ENCODE peak calls at places on chromosomes 11 and 22, in four cellular contexts. One of them, this sample, is unnamed.

GRCh38 chr11:75850787-75851186 is 35.8 kb downstream of the UVRAG start:
- DNase-seq in GM12878: no peak
- DNase-seq in GM12891: no peak
- DNase-seq in K562: no peak
- DNase-seq in this sample: no peak

GRCh38 chr11:4643084-4643483 is 698 bp upstream of the OR51E1 start:
- DNase-seq in GM12891: no peak
- DNase-seq in K562: no peak
- DNase-seq in GM12878: no peak
- DNase-seq in this sample: no peak

GRCh38 chr11:82937554-82937953 is 36.0 kb downstream of the DDIAS start:
- DNase-seq in GM12891: no peak
- DNase-seq in K562: no peak
- DNase-seq in GM12878: no peak
- DNase-seq in this sample: no peak

GRCh38 chr11:114162719-114163123 is 103.2 kb downstream of the ZBTB16 start:
- DNase-seq in GM12878: no peak
- DNase-seq in GM12891: no peak
- DNase-seq in K562: no peak
- DNase-seq in this sample: no peak

GRCh38 chr11:76288166-76288978 is 82.1 kb upstream of the WNT11 start:
- DNase-seq in GM12878: no peak
- DNase-seq in GM12891: no peak
- DNase-seq in K562: no peak
- DNase-seq in this sample: no peak

GRCh38 chr11:125091247-125091876 is 20.1 kb downstream of the TMEM218 start:
- DNase-seq in GM12878: no peak
- DNase-seq in K562: peak
- DNase-seq in GM12891: no peak
- DNase-seq in this sample: no peak

GRCh38 chr11:120304526-120304925 is 20.6 kb upstream of the TLCD5 start:
- DNase-seq in GM12878: no peak
- DNase-seq in GM12891: no peak
- DNase-seq in K562: no peak
- DNase-seq in this sample: no peak

GRCh38 chr22:25351631-25352293 is 132.3 kb downstream of the CRYBB2 start:
- DNase-seq in GM12891: no peak
- DNase-seq in K562: no peak
- DNase-seq in GM12878: no peak
- DNase-seq in this sample: no peak

GRCh38 chr11:117879516-117880480 is 3.3 kb upstream of the FXYD6 start:
- DNase-seq in GM12891: no peak
- DNase-seq in GM12878: no peak
- DNase-seq in K562: no peak
- DNase-seq in this sample: no peak

GRCh38 chr22:42169055-42169469 is 38.5 kb upstream of the CYP2D6 start:
- DNase-seq in K562: peak
- DNase-seq in GM12891: peak
- DNase-seq in GM12878: peak
- DNase-seq in this sample: peak

GRCh38 chr11:34397120-34397519 is 39.3 kb upstream of the ABTB2 start:
- DNase-seq in K562: peak
- DNase-seq in GM12878: no peak
- DNase-seq in GM12891: no peak
- DNase-seq in this sample: no peak

GRCh38 chr22:45430871-45431270 is 17.4 kb downstream of the RIBC2 start:
- DNase-seq in K562: no peak
- DNase-seq in GM12891: no peak
- DNase-seq in GM12878: no peak
- DNase-seq in this sample: no peak

DNA sequence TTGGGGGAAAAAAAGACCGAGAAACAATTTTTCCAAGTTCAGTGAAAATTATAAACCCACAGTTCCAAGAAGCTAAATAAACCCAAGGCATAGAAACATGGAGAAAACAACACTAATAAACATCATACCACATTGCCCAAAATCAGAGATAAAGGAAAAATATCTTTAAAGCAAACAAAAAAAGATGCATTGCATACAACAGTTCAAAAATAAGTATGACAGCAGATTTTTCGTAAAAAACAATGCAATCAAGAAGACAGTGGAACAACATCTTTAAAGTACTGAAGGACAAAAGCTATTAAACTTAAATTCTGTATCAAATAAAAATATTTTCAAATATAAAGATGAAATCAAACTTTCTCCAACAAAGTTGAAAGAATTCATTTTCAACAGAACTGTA is 921.3 kb downstream of the METTL15 start:
- DNase-seq in GM12891: no peak
- DNase-seq in K562: no peak
- DNase-seq in GM12878: no peak
- DNase-seq in this sample: no peak
- TF ChIP-seq SPI1 in GM12891: no peak
- TF ChIP-seq SPI1 in K562: no peak
- TF ChIP-seq SPI1 in GM12878: no peak
- TF ChIP-seq SPI1 in this sample: no peak

GRCh38 chr11:103358251-103358650 is 249.0 kb downstream of the DYNC2H1 start:
- DNase-seq in GM12891: no peak
- DNase-seq in K562: no peak
- DNase-seq in GM12878: no peak
- DNase-seq in this sample: no peak
- TF ChIP-seq SPI1 in GM12891: no peak
- TF ChIP-seq SPI1 in K562: no peak
- TF ChIP-seq SPI1 in GM12878: no peak
- TF ChIP-seq SPI1 in this sample: no peak

DNA sequence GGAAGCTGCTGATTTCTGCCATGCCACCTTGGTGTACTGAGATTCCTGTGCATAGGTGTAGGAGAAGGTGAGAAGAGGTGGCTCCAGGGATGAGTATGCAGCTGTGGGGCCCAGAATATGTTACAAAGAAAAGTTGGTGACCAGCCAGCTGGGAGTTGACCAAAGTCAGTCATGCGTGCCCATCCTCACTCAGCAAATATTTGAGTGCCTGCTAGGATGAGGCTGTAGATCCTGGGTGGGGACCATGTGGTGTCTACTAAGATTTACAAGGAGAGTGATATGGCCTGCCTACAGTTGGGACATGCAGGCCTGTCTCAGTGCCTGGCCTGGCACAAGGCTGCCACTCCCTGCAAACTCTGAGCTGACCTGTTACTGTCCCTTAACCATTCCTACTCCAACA is 19.4 kb downstream of the RNF185 start:
- DNase-seq in K562: no peak
- DNase-seq in GM12891: no peak
- DNase-seq in GM12878: no peak
- DNase-seq in this sample: no peak
- TF ChIP-seq SPI1 in K562: no peak
- TF ChIP-seq SPI1 in GM12891: no peak
- TF ChIP-seq SPI1 in GM12878: no peak
- TF ChIP-seq SPI1 in this sample: no peak

DNA sequence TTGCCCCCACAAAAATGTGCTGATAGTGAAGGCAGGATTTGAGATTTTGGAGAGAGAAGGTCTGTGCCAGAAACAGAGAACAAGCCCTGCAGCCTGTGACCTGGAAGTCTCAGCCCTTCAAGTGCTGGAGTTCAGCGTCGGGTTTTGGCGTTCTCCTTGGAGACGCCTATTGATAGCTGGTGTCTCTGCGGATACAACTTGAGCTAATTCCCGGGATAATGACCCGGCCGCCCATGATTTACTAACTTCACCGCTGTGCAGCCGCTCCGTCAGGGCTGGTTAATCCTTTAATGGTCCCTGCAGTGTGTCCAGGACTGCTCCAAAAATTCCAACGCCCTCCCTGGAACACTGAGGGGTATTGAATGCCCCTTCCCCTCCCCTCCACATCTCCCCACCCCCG is 76.6 kb downstream of the WT1 start:
- DNase-seq in K562: no peak
- DNase-seq in GM12891: no peak
- DNase-seq in GM12878: no peak
- DNase-seq in this sample: no peak
- TF ChIP-seq SPI1 in K562: no peak
- TF ChIP-seq SPI1 in GM12891: no peak
- TF ChIP-seq SPI1 in GM12878: no peak
- TF ChIP-seq SPI1 in this sample: no peak

GRCh38 chr22:49671331-49672012 is 156.2 kb downstream of the BRD1 start:
- DNase-seq in GM12878: no peak
- DNase-seq in K562: no peak
- DNase-seq in GM12891: no peak
- DNase-seq in this sample: no peak
- TF ChIP-seq SPI1 in GM12878: no peak
- TF ChIP-seq SPI1 in K562: no peak
- TF ChIP-seq SPI1 in GM12891: no peak
- TF ChIP-seq SPI1 in this sample: no peak

GRCh38 chr11:67178878-67179277 is 59.8 kb downstream of the KDM2A start:
- DNase-seq in K562: no peak
- DNase-seq in GM12891: no peak
- DNase-seq in GM12878: no peak
- DNase-seq in this sample: no peak

GRCh38 chr11:67177399-67178281 is 58.6 kb downstream of the KDM2A start:
- DNase-seq in GM12891: no peak
- DNase-seq in GM12878: no peak
- DNase-seq in K562: no peak
- DNase-seq in this sample: no peak

GRCh38 chr11:67179892-67180490 is 60.9 kb downstream of the KDM2A start:
- DNase-seq in K562: peak
- DNase-seq in GM12878: no peak
- DNase-seq in GM12891: no peak
- DNase-seq in this sample: no peak

GRCh38 chr11:67174311-67174710 is 55.2 kb downstream of the KDM2A start:
- DNase-seq in GM12891: no peak
- DNase-seq in K562: no peak
- DNase-seq in GM12878: no peak
- DNase-seq in this sample: no peak

GRCh38 chr11:67178421-67178820 is 59.4 kb downstream of the KDM2A start:
- DNase-seq in GM12891: no peak
- DNase-seq in K562: no peak
- DNase-seq in GM12878: no peak
- DNase-seq in this sample: no peak
- TF ChIP-seq SPI1 in GM12891: no peak
- TF ChIP-seq SPI1 in K562: no peak
- TF ChIP-seq SPI1 in GM12878: no peak
- TF ChIP-seq SPI1 in this sample: no peak